ENCODE peak calls at places on chromosome 9, in seven cellular contexts. N is AG09309; P is CD4-positive, alpha-beta T cell; I is GM10248; D is mammary epithelial cell; V is suprapubic skin; G is cardiac fibroblast. E is an unnamed sample.

GRCh38 chr9:127569819-127570401 is 42.2 kb upstream of the STXBP1 start:
- DNase-seq in P (peak), N (no peak), D (peak), I (no peak), V (no peak), G (no peak), E (no peak)

GRCh38 chr9:33443504-33444154 is 3.8 kb downstream of the AQP3 start:
- DNase-seq in N (no peak), G (no peak), P (no peak), I (no peak), D (no peak), V (no peak), E (no peak)

GRCh38 chr9:99113418-99114048 is 8.6 kb downstream of the TGFBR1 start:
- DNase-seq in V (no peak), P (no peak), G (no peak), N (no peak), I (no peak), D (no peak), E (no peak)

GRCh38 chr9:124810513-124811355 is 33.8 kb downstream of the OLFML2A start:
- DNase-seq in P (no peak), N (no peak), V (no peak), G (peak), D (peak), I (no peak), E (no peak)

GRCh38 chr9:119368179-119368578 is 1.1 kb downstream of the BRINP1 start:
- DNase-seq in D (no peak), G (no peak), I (no peak), V (no peak), N (no peak), P (no peak), E (no peak)

GRCh38 chr9:114737118-114737517 is 55.1 kb upstream of the TEX48 start:
- DNase-seq in I (no peak), D (no peak), N (no peak), V (no peak), P (no peak), G (no peak), E (no peak)

GRCh38 chr9:120386390-120387131 is 193.4 kb downstream of the CDK5RAP2 start:
- DNase-seq in P (no peak), D (no peak), V (no peak), N (no peak), G (peak), I (no peak), E (no peak)

GRCh38 chr9:111937781-111938426 is 41.3 kb downstream of the UGCG start:
- DNase-seq in G (peak), D (peak), I (peak), N (no peak), P (peak), V (no peak), E (no peak)

GRCh38 chr9:136943291-136944093 is 1.0 kb downstream of the FBXW5 start:
- DNase-seq in V (peak), D (peak), I (peak), G (peak), P (no peak), N (no peak), E (peak)

GRCh38 chr9:87792831-87793288 is 66.9 kb downstream of the CTSL start:
- DNase-seq in I (peak), G (peak), V (peak), D (peak), P (no peak), N (peak), E (no peak)

GRCh38 chr9:137382444-137382727 is 40.6 kb downstream of the EXD3 start:
- DNase-seq in P (no peak), I (no peak), V (peak), N (no peak), D (no peak), G (no peak), E (no peak)

GRCh38 chr9:136564379-136564988 is 18.6 kb upstream of the NOTCH1 start:
- DNase-seq in D (peak), G (peak), P (no peak), I (peak), V (peak), N (no peak), E (no peak)

GRCh38 chr9:134635431-134636141 is 6.0 kb upstream of the COL5A1 start:
- DNase-seq in G (no peak), P (no peak), D (no peak), V (peak), I (no peak), N (no peak), E (peak)

GRCh38 chr9:14021871-14022525 is 291.9 kb downstream of the NFIB start:
- DNase-seq in I (no peak), G (peak), N (no peak), P (no peak), V (no peak), D (peak), E (no peak)

GRCh38 chr9:114621975-114622609 is 11.0 kb downstream of the TMEM268 start:
- DNase-seq in D (peak), G (peak), I (no peak), V (no peak), N (no peak), P (no peak), E (no peak)

GRCh38 chr9:129398101-129398795 is 220.2 kb upstream of the IER5L start:
- DNase-seq in G (no peak), D (no peak), P (no peak), I (no peak), N (no peak), V (peak), E (peak)

GRCh38 chr9:10062629-10063395 is 550.0 kb downstream of the PTPRD start:
- DNase-seq in V (no peak), D (peak), P (no peak), I (no peak), N (no peak), G (peak), E (no peak)

GRCh38 chr9:105413486-105414068 is 34.3 kb upstream of the FSD1L start:
- DNase-seq in D (peak), I (no peak), P (no peak), N (no peak), V (no peak), G (peak), E (no peak)

GRCh38 chr9:72524820-72525539 is 3.6 kb downstream of the TMC1 start:
- DNase-seq in V (no peak), P (no peak), I (peak), N (peak), D (peak), G (peak), E (no peak)

GRCh38 chr9:75626860-75627259 is 263.6 kb upstream of the PCSK5 start:
- DNase-seq in P (no peak), I (no peak), N (no peak), D (no peak), G (no peak), V (no peak), E (no peak)

GRCh38 chr9:136133191-136133958 is 14.7 kb upstream of the TMEM250 start:
- DNase-seq in G (peak), V (no peak), I (no peak), P (no peak), D (no peak), N (no peak), E (no peak)

GRCh38 chr9:95017062-95017461 is 290.6 kb downstream of the AOPEP start:
- DNase-seq in P (no peak), D (peak), N (no peak), V (no peak), G (no peak), I (no peak), E (no peak)

GRCh38 chr9:115267788-115268187 is 149.8 kb upstream of the TNC start:
- DNase-seq in D (no peak), P (no peak), N (no peak), I (no peak), G (peak), V (no peak), E (no peak)

GRCh38 chr9:136052991-136053756 is 41.9 kb downstream of the NACC2 start:
- DNase-seq in P (no peak), D (peak), I (no peak), V (no peak), N (no peak), G (peak), E (no peak)

GRCh38 chr9:86408121-86408520 is 53.9 kb upstream of the TUT7 start:
- DNase-seq in D (peak), G (peak), V (no peak), N (no peak), P (no peak), I (no peak), E (no peak)

GRCh38 chr9:97109194-97109811 is 70.4 kb upstream of the CTSV start:
- DNase-seq in P (no peak), V (no peak), D (peak), G (peak), I (peak), N (no peak), E (no peak)

GRCh38 chr9:75200892-75201470 is 112.7 kb downstream of the OSTF1 start:
- DNase-seq in P (no peak), D (peak), V (no peak), N (no peak), I (peak), G (peak), E (no peak)

GRCh38 chr9:104027295-104027694 is 66.8 kb upstream of the SMC2 start:
- DNase-seq in I (no peak), P (no peak), D (no peak), V (no peak), N (no peak), G (no peak), E (no peak)

GRCh38 chr9:128081052-128081451 is 13.0 kb downstream of the SLC25A25 start:
- DNase-seq in G (peak), I (no peak), V (no peak), N (peak), D (no peak), P (no peak), E (no peak)

GRCh38 chr9:117782931-117783788 is 79.0 kb downstream of the TLR4 start:
- DNase-seq in P (peak), V (peak), G (peak), N (peak), I (peak), D (peak), E (no peak)

GRCh38 chr9:117775576-117775975 is 71.4 kb downstream of the TLR4 start:
- DNase-seq in D (no peak), N (no peak), I (no peak), V (no peak), P (no peak), G (no peak), E (no peak)

GRCh38 chr9:117777823-117778222 is 73.6 kb downstream of the TLR4 start:
- DNase-seq in V (no peak), G (no peak), P (no peak), D (no peak), I (no peak), N (no peak), E (no peak)

GRCh38 chr9:117783828-117784227 is 79.6 kb downstream of the TLR4 start:
- DNase-seq in P (peak), D (no peak), I (peak), N (no peak), G (no peak), V (no peak), E (no peak)

GRCh38 chr9:117779760-117780159 is 75.6 kb downstream of the TLR4 start:
- DNase-seq in P (no peak), V (no peak), D (no peak), G (no peak), I (no peak), N (no peak), E (no peak)
- TF ChIP-seq CTCF in P (no peak), V (no peak), D (no peak), G (no peak), I (no peak), N (no peak), E (no peak)

GRCh38 chr9:16132513-16132912 is 579.7 kb downstream of the CCDC171 start:
- DNase-seq in V (no peak), D (no peak), I (no peak), N (peak), G (peak), P (no peak), E (no peak)
- TF ChIP-seq CTCF in V (no peak), D (no peak), I (no peak), N (no peak), G (no peak), P (no peak), E (no peak)

GRCh38 chr9:31839273-31839672 is 545.2 kb upstream of the ACO1 start:
- DNase-seq in P (no peak), I (no peak), V (no peak), D (no peak), G (no peak), N (no peak), E (no peak)
- TF ChIP-seq CTCF in P (no peak), I (no peak), V (no peak), D (peak), G (no peak), N (no peak), E (peak)

GRCh38 chr9:34929506-34930102 is 28.5 kb upstream of the PHF24 start:
- DNase-seq in I (peak), N (no peak), G (peak), P (no peak), V (no peak), D (peak), E (no peak)
- TF ChIP-seq CTCF in I (peak), N (peak), G (peak), P (peak), V (peak), D (peak), E (peak)

GRCh38 chr9:90010793-90011192 is 406.0 kb downstream of the GADD45G start:
- DNase-seq in I (no peak), D (no peak), G (no peak), N (no peak), V (no peak), P (no peak), E (no peak)

GRCh38 chr9:90005388-90005787 is 400.6 kb downstream of the GADD45G start:
- DNase-seq in V (no peak), I (no peak), N (no peak), P (no peak), G (no peak), D (no peak), E (no peak)

GRCh38 chr9:90012825-90013425 is 408.1 kb downstream of the GADD45G start:
- DNase-seq in N (no peak), I (no peak), P (no peak), G (no peak), D (no peak), V (no peak), E (no peak)

GRCh38 chr9:90007516-90008430 is 403.0 kb downstream of the GADD45G start:
- DNase-seq in V (no peak), P (no peak), N (peak), D (peak), G (peak), I (no peak), E (no peak)

DNA sequence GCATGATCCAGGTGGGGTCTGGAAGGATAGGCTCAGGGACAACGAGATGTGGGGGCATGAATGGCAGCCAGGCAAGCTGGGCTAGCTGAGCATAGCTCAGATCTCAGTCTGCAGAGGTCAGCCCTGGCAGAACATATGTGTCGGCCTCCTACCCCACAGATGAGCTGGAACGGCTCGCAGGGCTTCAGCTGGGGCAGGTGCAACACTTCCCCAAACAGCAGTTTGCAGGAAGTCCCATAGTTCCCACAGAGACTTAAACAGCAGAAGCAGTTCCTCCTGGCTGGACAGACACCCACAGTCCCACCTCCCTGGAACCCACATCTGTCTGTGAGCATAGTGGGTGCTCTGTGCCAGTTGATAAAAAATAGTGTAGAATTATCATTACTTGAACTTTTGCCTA is 404.6 kb downstream of the GADD45G start:
- DNase-seq in I (peak), D (no peak), P (no peak), V (no peak), G (no peak), N (no peak), E (no peak)
- TF ChIP-seq CTCF in I (no peak), D (no peak), P (no peak), V (no peak), G (no peak), N (no peak), E (no peak)

GRCh38 chr9:1554123-1555045 is 460.8 kb upstream of the SMARCA2 start:
- DNase-seq in N (no peak), G (no peak), I (no peak), D (no peak), P (no peak), V (no peak), E (no peak)
- TF ChIP-seq CTCF in N (no peak), G (no peak), I (no peak), D (no peak), P (no peak), V (no peak), E (no peak)

GRCh38 chr9:126383395-126384104 is 56.9 kb downstream of the MVB12B start:
- DNase-seq in G (no peak), V (no peak), P (no peak), I (no peak), N (no peak), D (no peak), E (no peak)

GRCh38 chr9:126386814-126387213 is 60.2 kb downstream of the MVB12B start:
- DNase-seq in V (no peak), I (no peak), G (no peak), P (no peak), D (no peak), N (no peak), E (no peak)

GRCh38 chr9:126388964-126389363 is 62.3 kb downstream of the MVB12B start:
- DNase-seq in N (no peak), I (no peak), D (no peak), V (no peak), P (no peak), G (no peak), E (no peak)

GRCh38 chr9:126384926-126385325 is 58.3 kb downstream of the MVB12B start:
- DNase-seq in P (no peak), I (no peak), N (no peak), D (no peak), G (no peak), V (no peak), E (no peak)

DNA sequence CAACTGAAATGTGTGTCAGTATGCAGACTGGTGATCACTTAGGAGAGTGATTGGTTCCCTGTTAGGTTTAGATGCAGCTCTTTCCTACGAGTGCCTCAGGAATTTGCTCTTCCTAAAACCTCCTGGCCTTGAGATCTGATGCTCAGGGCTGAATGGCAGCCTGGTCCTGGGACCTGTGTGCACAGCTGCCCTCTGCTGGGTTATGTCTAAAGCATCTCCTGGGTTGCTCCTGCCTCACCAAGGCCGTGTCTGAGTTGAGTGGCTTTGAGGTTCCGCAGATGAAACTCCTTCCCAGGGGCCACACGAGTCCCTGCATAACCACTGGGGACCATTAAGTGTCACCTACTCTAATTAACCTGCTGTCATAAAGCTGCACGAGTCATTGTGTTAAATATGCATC is 59.5 kb downstream of the MVB12B start:
- DNase-seq in D (no peak), P (no peak), G (peak), I (no peak), N (no peak), V (no peak), E (no peak)
- TF ChIP-seq CTCF in D (peak), P (no peak), G (peak), I (peak), N (peak), V (no peak), E (peak)

GRCh38 chr9:83966209-83966582 is 13.8 kb downstream of the HNRNPK start:
- DNase-seq in D (no peak), I (no peak), P (no peak), G (no peak), V (no peak), N (no peak), E (no peak)
- TF ChIP-seq CTCF in D (no peak), I (no peak), P (no peak), G (no peak), V (no peak), N (no peak), E (no peak)

GRCh38 chr9:133149130-133150015 is 14.3 kb downstream of the GBGT1 start:
- DNase-seq in I (peak), G (peak), N (peak), V (peak), D (peak), P (peak), E (no peak)
- TF ChIP-seq CTCF in I (peak), G (peak), N (peak), V (peak), D (peak), P (peak), E (peak)